ENCODE peak calls at places on chromosome 21, in four cellular contexts. G, O, Z and X are unnamed samples.

GRCh38 chr21:21860888-21861287 is 862.7 kb downstream of the NCAM2 start:
- DNase-seq in G (no peak), O (no peak), Z (no peak), X (no peak)

GRCh38 chr21:42674351-42674940 is 21.0 kb downstream of the PDE9A start:
- DNase-seq in G (peak), O (no peak), Z (peak), X (no peak)

GRCh38 chr21:31543191-31543590 is 116.3 kb upstream of the SOD1 start:
- DNase-seq in G (no peak), O (no peak), Z (no peak), X (no peak)

GRCh38 chr21:26127918-26128317 is 42.7 kb downstream of the APP start:
- DNase-seq in G (no peak), O (no peak), Z (no peak), X (no peak)

GRCh38 chr21:39454949-39455668 is 3.3 kb downstream of the SH3BGR start:
- DNase-seq in G (no peak), O (no peak), Z (no peak), X (no peak)

GRCh38 chr21:33136898-33137502 is 67.1 kb downstream of the OLIG1 start:
- DNase-seq in G (no peak), O (no peak), Z (no peak), X (no peak)

GRCh38 chr21:33028759-33029511 is 3.2 kb downstream of the OLIG2 start:
- DNase-seq in G (peak), O (no peak), Z (no peak), X (peak)

GRCh38 chr21:35423694-35424093 is 374.6 kb upstream of the RUNX1 start:
- DNase-seq in G (no peak), O (no peak), Z (no peak), X (no peak)

GRCh38 chr21:24428539-24429186 is 1178.6 kb downstream of the MRPL39 start:
- DNase-seq in G (no peak), O (no peak), Z (no peak), X (no peak)

GRCh38 chr21:25467891-25468290 is 139.4 kb downstream of the MRPL39 start:
- DNase-seq in G (no peak), O (no peak), Z (no peak), X (no peak)

GRCh38 chr21:32566990-32567389 is 18.3 kb downstream of the TCP10L start:
- DNase-seq in G (no peak), O (no peak), Z (no peak), X (no peak)

GRCh38 chr21:41478319-41479177 is 29.4 kb downstream of the TMPRSS2 start:
- DNase-seq in G (peak), O (no peak), Z (no peak), X (no peak)

GRCh38 chr21:42835611-42836401 is 43.5 kb downstream of the WDR4 start:
- DNase-seq in G (peak), O (no peak), Z (peak), X (no peak)

GRCh38 chr21:46226920-46227599 is 1.5 kb downstream of the LSS start:
- DNase-seq in G (no peak), O (peak), Z (no peak), X (peak)

GRCh38 chr21:44552136-44552535 is 831 bp upstream of the KRTAP10-2 start:
- DNase-seq in G (peak), O (no peak), Z (peak), X (no peak)

GRCh38 chr21:45432575-45433255 is 27.8 kb downstream of the COL18A1 start:
- DNase-seq in G (no peak), O (no peak), Z (no peak), X (no peak)

GRCh38 chr21:35007348-35007747 is 41.8 kb downstream of the RUNX1 start:
- DNase-seq in G (no peak), O (no peak), Z (no peak), X (no peak)

GRCh38 chr21:44535963-44536362 is 4.0 kb downstream of the KRTAP10-1 start:
- DNase-seq in G (peak), O (no peak), Z (no peak), X (no peak)

GRCh38 chr21:33070921-33071877 is 1.3 kb downstream of the OLIG1 start:
- DNase-seq in G (peak), O (no peak), Z (no peak), X (no peak)

GRCh38 chr21:43702785-43703067 is 16.2 kb upstream of the PDXK start:
- DNase-seq in G (no peak), O (no peak), Z (no peak), X (no peak)

GRCh38 chr21:15520811-15521643 is 208.8 kb upstream of the USP25 start:
- DNase-seq in G (no peak), O (peak), Z (no peak), X (no peak)

GRCh38 chr21:26490771-26491170 is 82.3 kb downstream of the CYYR1 start:
- DNase-seq in G (no peak), O (no peak), Z (no peak), X (no peak)

GRCh38 chr21:40047993-40048730 is 180.9 kb downstream of the PCP4 start:
- DNase-seq in G (no peak), O (no peak), Z (no peak), X (no peak)

GRCh38 chr21:44444286-44444931 is 10.9 kb upstream of the LRRC3 start:
- DNase-seq in G (peak), O (peak), Z (no peak), X (no peak)

GRCh38 chr21:25416669-25417068 is 190.6 kb downstream of the MRPL39 start:
- DNase-seq in G (no peak), O (no peak), Z (no peak), X (no peak)

GRCh38 chr21:38956791-38957571 is 151.3 kb downstream of the ETS2 start:
- DNase-seq in G (no peak), O (peak), Z (no peak), X (no peak)

GRCh38 chr21:26709090-26709489 is 136.0 kb upstream of the CYYR1 start:
- DNase-seq in G (no peak), O (no peak), Z (no peak), X (no peak)

GRCh38 chr21:35048183-35048601 is 910 bp downstream of the RUNX1 start:
- DNase-seq in G (no peak), O (no peak), Z (no peak), X (no peak)

GRCh38 chr21:39637197-39637970 is 24.6 kb downstream of the B3GALT5 start:
- DNase-seq in G (no peak), O (peak), Z (no peak), X (no peak)

GRCh38 chr21:45979141-45979631 is 2.4 kb upstream of the COL6A1 start:
- DNase-seq in G (peak), O (no peak), Z (peak), X (peak)

GRCh38 chr21:14864211-14865021 is 200.4 kb downstream of the NRIP1 start:
- DNase-seq in G (peak), O (peak), Z (peak), X (peak)

GRCh38 chr21:26804895-26805609 is 40.2 kb downstream of the ADAMTS1 start:
- DNase-seq in G (no peak), O (no peak), Z (no peak), X (no peak)

GRCh38 chr21:42193131-42193671 is 25.7 kb upstream of the ABCG1 start:
- DNase-seq in G (no peak), O (no peak), Z (no peak), X (no peak)

GRCh38 chr21:44780140-44780508 is 21.5 kb downstream of the UBE2G2 start:
- DNase-seq in G (no peak), O (no peak), Z (no peak), X (no peak)

GRCh38 chr21:44657635-44658183 is at the start of gene KRTAP12-3:
- DNase-seq in G (no peak), O (no peak), Z (no peak), X (peak)

GRCh38 chr21:18384771-18385170 is 18.8 kb downstream of the TMPRSS15 start:
- DNase-seq in G (no peak), O (peak), Z (no peak), X (no peak)

GRCh38 chr21:32958288-32958992 is 67.3 kb upstream of the OLIG2 start:
- DNase-seq in G (no peak), O (peak), Z (no peak), X (no peak)

GRCh38 chr21:45386728-45387371 is 18.1 kb upstream of the COL18A1 start:
- DNase-seq in G (no peak), O (no peak), Z (peak), X (peak)

GRCh38 chr21:38930838-38931237 is 125.1 kb downstream of the ETS2 start:
- DNase-seq in G (no peak), O (no peak), Z (no peak), X (no peak)

GRCh38 chr21:40516336-40516735 is 330.6 kb downstream of the DSCAM start:
- DNase-seq in G (peak), O (no peak), Z (peak), X (peak)